ENCODE peak calls at places on chromosome 21, in four cellular contexts. K is HepG2, C is K562, D is GM12878. M is an unnamed sample.

GRCh38 chr21:41207401-41208388 is 39.7 kb downstream of the BACE2 start:
- DNase-seq in K (peak; percentile 3), C (no peak), D (no peak), M (no peak)

GRCh38 chr21:42616366-42617340 is 36.8 kb upstream of the PDE9A start:
- DNase-seq in K (no peak), C (no peak), D (no peak), M (no peak)

GRCh38 chr21:39114871-39115658 is 68.2 kb downstream of the PSMG1 start:
- DNase-seq in K (peak; percentile 29), C (peak; percentile 6), D (no peak), M (no peak)

GRCh38 chr21:21547368-21547953 is 549.3 kb downstream of the NCAM2 start:
- DNase-seq in K (no peak), C (no peak), D (no peak), M (no peak)

GRCh38 chr21:28798798-28799197 is 193.9 kb downstream of the LTN1 start:
- DNase-seq in K (no peak), C (no peak), D (no peak), M (no peak)

GRCh38 chr21:38807481-38807880 is 1.8 kb downstream of the ETS2 start:
- DNase-seq in K (no peak), C (no peak), D (no peak), M (no peak)

GRCh38 chr21:27802816-27803475 is 836.1 kb upstream of the ADAMTS5 start:
- DNase-seq in K (no peak), C (peak; percentile 40), D (no peak), M (no peak)

GRCh38 chr21:21688877-21689276 is 690.7 kb downstream of the NCAM2 start:
- DNase-seq in K (no peak), C (peak; percentile 5), D (no peak), M (no peak)

GRCh38 chr21:19322360-19322759 is 918.8 kb upstream of the TMPRSS15 start:
- DNase-seq in K (no peak), C (no peak), D (no peak), M (no peak)

GRCh38 chr21:32386195-32386870 is 6.5 kb downstream of the URB1 start:
- DNase-seq in K (no peak), C (no peak), D (no peak), M (peak; percentile 35)

GRCh38 chr21:42705746-42706374 is 52.4 kb downstream of the PDE9A start:
- DNase-seq in K (no peak), C (no peak), D (no peak), M (no peak)

GRCh38 chr21:42674351-42674940 is 21.0 kb downstream of the PDE9A start:
- DNase-seq in K (no peak), C (peak; percentile 35), D (no peak), M (no peak)

GRCh38 chr21:43908167-43908566 is 43.1 kb downstream of the AGPAT3 start:
- DNase-seq in K (no peak), C (no peak), D (no peak), M (no peak)

GRCh38 chr21:40531016-40531415 is 315.9 kb downstream of the DSCAM start:
- DNase-seq in K (no peak), C (no peak), D (no peak), M (no peak)

GRCh38 chr21:44083631-44084291 is 23.4 kb upstream of the PWP2 start:
- DNase-seq in K (no peak), C (no peak), D (no peak), M (no peak)

GRCh38 chr21:27813750-27814149 is 846.9 kb upstream of the ADAMTS5 start:
- DNase-seq in K (no peak), C (no peak), D (no peak), M (no peak)

GRCh38 chr21:28975401-28975800 is 17.3 kb downstream of the LTN1 start:
- DNase-seq in K (no peak), C (no peak), D (no peak), M (no peak)

GRCh38 chr21:32270748-32271147 is 8.1 kb downstream of the MIS18A start:
- DNase-seq in K (no peak), C (no peak), D (no peak), M (no peak)

GRCh38 chr21:28444131-28444530 is 548.5 kb downstream of the LTN1 start:
- DNase-seq in K (no peak), C (no peak), D (no peak), M (no peak)

GRCh38 chr21:32322676-32323075 is 24.0 kb downstream of the MRAP start:
- DNase-seq in K (no peak), C (no peak), D (no peak), M (no peak)

GRCh38 chr21:22710725-22711124 is 1712.5 kb downstream of the NCAM2 start:
- DNase-seq in K (no peak), C (no peak), D (no peak), M (no peak)

GRCh38 chr21:39651206-39651605 is 38.5 kb downstream of the B3GALT5 start:
- DNase-seq in K (no peak), C (no peak), D (no peak), M (no peak)

GRCh38 chr21:25359724-25360123 is 247.6 kb downstream of the MRPL39 start:
- DNase-seq in K (no peak), C (no peak), D (no peak), M (no peak)

GRCh38 chr21:28138272-28138671 is 854.4 kb downstream of the LTN1 start:
- DNase-seq in K (no peak), C (no peak), D (no peak), M (no peak)

GRCh38 chr21:38878394-38879179 is 72.9 kb downstream of the ETS2 start:
- DNase-seq in K (no peak), C (no peak), D (no peak), M (no peak)

GRCh38 chr21:42245348-42246185 is 26.6 kb downstream of the ABCG1 start:
- DNase-seq in K (no peak), C (no peak), D (no peak), M (no peak)

GRCh38 chr21:25456672-25457071 is 150.6 kb downstream of the MRPL39 start:
- DNase-seq in K (no peak), C (no peak), D (peak; percentile 77), M (no peak)

GRCh38 chr21:33031152-33031551 is 5.4 kb downstream of the OLIG2 start:
- DNase-seq in K (no peak), C (no peak), D (no peak), M (no peak)

GRCh38 chr21:46098303-46099141 is 610 bp downstream of the COL6A2 start:
- DNase-seq in K (no peak), C (peak; percentile 20), D (no peak), M (no peak)
- TF ChIP-seq MYC in K (no peak), C (no peak), D (no peak), M (no peak)

GRCh38 chr21:37363936-37364335 is 2.6 kb upstream of the DYRK1A start:
- DNase-seq in K (no peak), C (no peak), D (no peak), M (no peak)

GRCh38 chr21:37364722-37365121 is 1.9 kb upstream of the DYRK1A start:
- DNase-seq in K (no peak), C (peak; percentile 32), D (no peak), M (no peak)

GRCh38 chr21:37367301-37367757 is 756 bp downstream of the DYRK1A start:
- DNase-seq in K (no peak), C (no peak), D (no peak), M (no peak)

GRCh38 chr21:37366488-37367300 is at the start of gene DYRK1A:
- DNase-seq in K (peak; percentile 99), C (peak; percentile 100), D (peak; percentile 93), M (peak; percentile 98)

GRCh38 chr21:37365657-37366487 is 701 bp upstream of the DYRK1A start:
- DNase-seq in K (peak; percentile 63), C (no peak), D (no peak), M (peak; percentile 19)
- TF ChIP-seq REST in K (no peak), C (peak; percentile 67), D (no peak), M (no peak)

GRCh38 chr21:15062566-15062965 is 2.2 kb downstream of the NRIP1 start:
- DNase-seq in K (no peak), C (no peak), D (no peak), M (no peak)
- TF ChIP-seq MYC in K (no peak), C (no peak), D (no peak), M (no peak)

GRCh38 chr21:34126269-34126668 is 52.9 kb downstream of the MRPS6 start:
- DNase-seq in K (no peak), C (no peak), D (no peak), M (no peak)
- TF ChIP-seq REST in K (no peak), C (no peak), D (no peak), M (no peak)

DNA sequence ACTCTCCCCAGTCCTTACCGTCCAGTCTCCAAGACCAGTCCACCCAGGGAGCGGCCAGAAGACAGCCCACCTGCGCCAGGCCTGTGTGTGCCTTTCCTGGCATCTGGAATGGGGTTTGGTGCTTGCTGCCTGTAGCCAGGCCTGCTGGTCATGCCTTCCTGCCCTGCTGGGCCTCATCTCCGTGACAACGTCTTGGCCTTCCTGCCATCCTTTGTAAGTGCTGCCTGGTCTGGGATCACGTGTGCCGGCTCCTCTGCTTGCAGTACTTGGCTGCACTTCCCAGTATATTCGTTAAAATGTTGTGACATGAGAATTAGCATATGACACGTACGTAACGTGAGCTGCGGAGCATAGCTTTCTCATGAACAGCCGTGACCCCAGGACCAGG is 145.3 kb upstream of the COL6A1 start:
- DNase-seq in K (no peak), C (no peak), D (no peak), M (no peak)
- TF ChIP-seq MYC in K (no peak), C (no peak), D (no peak), M (no peak)

GRCh38 chr21:36060159-36060921 is at the start of gene SETD4:
- DNase-seq in K (peak; percentile 85), C (peak; percentile 99), D (peak; percentile 73), M (peak; percentile 85)
- TF ChIP-seq REST in K (no peak), C (no peak), D (no peak), M (no peak)

M was measured in A549.